ENCODE peak calls at places on chromosomes 2 and 18, in eight cellular contexts. M, J, D, B, O, S, Z and V are unnamed samples.
A peak's percentile ranks its signal among the peaks of the same experiment; 100 is the strongest.

GRCh38 chr18:35378206-35378795 is 1.2 kb upstream of the ZNF396 start:
- DNase-seq in Z (no peak), D (no peak), M (no peak), J (no peak), S (no peak), O (no peak), B (no peak), V (no peak)

GRCh38 chr2:170139276-170139967 is 38.5 kb upstream of the MYO3B start:
- DNase-seq in D (no peak), S (no peak), O (no peak), J (no peak), B (no peak), Z (no peak), M (no peak), V (no peak)

GRCh38 chr2:48174503-48174902 is 268.2 kb upstream of the FBXO11 start:
- DNase-seq in B (no peak), M (no peak), D (no peak), S (no peak), J (no peak), O (no peak), Z (no peak), V (no peak)

GRCh38 chr2:134603966-134604365 is 114.8 kb downstream of the TMEM163 start:
- DNase-seq in J (no peak), M (no peak), Z (no peak), B (no peak), S (no peak), O (no peak), D (no peak), V (no peak)

GRCh38 chr18:32439802-32440201 is 30.9 kb downstream of the GAREM1 start:
- DNase-seq in D (no peak), O (peak; percentile 20), M (no peak), J (no peak), B (no peak), S (no peak), Z (no peak), V (no peak)

GRCh38 chr2:206230060-206230890 is 44.2 kb upstream of the ZDBF2 start:
- DNase-seq in M (peak; percentile 34), J (no peak), B (no peak), O (no peak), Z (no peak), D (no peak), S (no peak), V (no peak)

GRCh38 chr2:109597283-109597682 is 16.5 kb downstream of the SEPTIN10 start:
- DNase-seq in B (no peak), S (no peak), Z (peak; percentile 51), D (no peak), O (no peak), M (no peak), J (no peak), V (no peak)

GRCh38 chr2:72115361-72116080 is 32.1 kb downstream of the CYP26B1 start:
- DNase-seq in M (peak; percentile 92), D (no peak), Z (no peak), J (no peak), O (no peak), S (no peak), B (no peak), V (peak; percentile 96)

GRCh38 chr18:34661464-34662087 is 48.5 kb upstream of the DTNA start:
- DNase-seq in D (no peak), S (peak; percentile 11), B (no peak), O (no peak), Z (no peak), M (no peak), J (no peak), V (no peak)

GRCh38 chr2:235921508-235922260 is 246.5 kb downstream of the GBX2 start:
- DNase-seq in M (no peak), O (no peak), B (no peak), Z (no peak), J (no peak), D (no peak), S (no peak), V (no peak)

GRCh38 chr2:159195719-159196118 is 90.8 kb downstream of the WDSUB1 start:
- DNase-seq in M (no peak), O (no peak), D (peak; percentile 57), B (no peak), S (no peak), J (no peak), Z (no peak), V (no peak)

GRCh38 chr2:59604143-59604542 is 949.3 kb downstream of the BCL11A start:
- DNase-seq in M (no peak), Z (no peak), S (no peak), J (no peak), D (no peak), O (no peak), B (no peak), V (no peak)

GRCh38 chr18:54742120-54742519 is 86.2 kb upstream of the RAB27B start:
- DNase-seq in O (no peak), Z (no peak), B (no peak), S (no peak), D (no peak), M (no peak), J (no peak), V (no peak)

GRCh38 chr2:188079176-188079575 is 212.5 kb upstream of the GULP1 start:
- DNase-seq in O (no peak), B (no peak), J (no peak), S (no peak), Z (no peak), D (no peak), M (no peak), V (no peak)

GRCh38 chr18:25661836-25662235 is 309.9 kb upstream of the ZNF521 start:
- DNase-seq in D (no peak), Z (no peak), B (no peak), M (no peak), J (no peak), S (no peak), O (no peak), V (no peak)

GRCh38 chr18:5237723-5238370 is 40.8 kb upstream of the AKAIN1 start:
- DNase-seq in D (peak; percentile 97), M (peak; percentile 77), O (peak; percentile 86), S (peak; percentile 63), J (peak; percentile 86), B (peak; percentile 89), Z (peak; percentile 51), V (no peak)
- TF ChIP-seq POLR2A in D (no peak), M (peak; percentile 37), O (peak; percentile 80), S (peak; percentile 76), J (peak; percentile 23), B (peak; percentile 35), Z (peak; percentile 97), V (peak; percentile 68)

GRCh38 chr2:240794178-240794721 is 25.8 kb downstream of the KIF1A start:
- DNase-seq in O (no peak), Z (no peak), M (no peak), D (peak; percentile 47), J (no peak), B (no peak), S (no peak), V (no peak)
- TF ChIP-seq POLR2A in O (no peak), Z (no peak), M (no peak), D (no peak), J (no peak), B (no peak), S (no peak), V (no peak)

GRCh38 chr18:46099463-46099862 is 1.4 kb upstream of the ATP5F1A start:
- DNase-seq in Z (no peak), B (no peak), O (no peak), D (no peak), M (no peak), J (no peak), S (no peak), V (no peak)

GRCh38 chr18:46097378-46097852 is 681 bp downstream of the ATP5F1A start:
- DNase-seq in D (no peak), B (no peak), J (no peak), Z (no peak), O (no peak), M (no peak), S (no peak), V (no peak)

GRCh38 chr18:46098616-46098933 is 479 bp upstream of the ATP5F1A start:
- DNase-seq in Z (no peak), M (no peak), B (no peak), S (no peak), J (no peak), D (no peak), O (no peak), V (no peak)

GRCh38 chr18:46096651-46097300 is 1.3 kb downstream of the ATP5F1A start:
- DNase-seq in D (no peak), S (no peak), J (no peak), M (no peak), B (no peak), Z (no peak), O (no peak), V (no peak)

DNA sequence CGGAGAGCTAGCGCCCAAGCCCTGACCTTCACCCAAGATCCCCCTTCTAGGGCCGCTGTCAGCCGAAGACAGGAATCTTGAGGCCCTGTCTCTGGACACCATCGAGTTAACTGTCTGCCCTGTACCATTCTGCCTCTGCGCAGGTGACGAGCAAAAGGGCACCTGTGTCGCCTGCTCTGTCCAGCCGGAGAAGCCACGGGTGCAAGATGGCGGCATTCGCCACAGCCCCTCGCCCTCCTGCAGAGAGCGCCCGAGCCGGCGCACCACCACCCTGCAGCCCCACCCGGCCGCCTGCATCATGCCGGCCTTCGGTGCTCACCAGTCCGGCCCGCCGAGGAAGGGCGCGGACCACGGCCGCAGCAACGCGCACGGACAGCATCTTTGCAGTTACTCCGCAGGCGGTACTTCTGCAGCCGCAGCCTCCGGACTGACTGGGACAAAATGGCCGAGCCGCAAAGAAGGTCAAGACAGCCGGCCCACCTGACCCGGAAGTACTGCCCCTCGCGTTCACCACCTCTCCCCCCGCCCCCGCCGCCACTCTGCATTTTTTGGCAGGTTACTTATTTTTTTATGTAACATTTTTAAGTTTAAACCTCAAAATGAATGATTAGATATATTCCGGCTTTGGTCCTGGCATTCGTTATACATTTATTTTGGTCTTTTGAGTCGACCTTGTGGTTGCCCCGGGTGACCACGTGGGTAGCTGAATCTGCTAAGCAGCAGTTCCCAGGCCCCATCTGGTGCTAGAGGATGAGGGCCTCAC is at the start of gene ATP5F1A:
- DNase-seq in M (peak; percentile 89), O (peak; percentile 94), Z (peak; percentile 48), J (peak; percentile 80), D (peak; percentile 96), S (peak; percentile 70), B (peak; percentile 86), V (peak; percentile 51)
- TF ChIP-seq POLR2A in M (no peak), O (peak; percentile 89), Z (peak; percentile 96), J (peak; percentile 74), D (no peak), S (peak; percentile 91), B (peak; percentile 71), V (peak; percentile 93)

GRCh38 chr2:223057545-223057944 is 5.6 kb downstream of the KCNE4 start:
- DNase-seq in B (no peak), J (no peak), O (no peak), Z (no peak), D (no peak), M (no peak), S (no peak), V (no peak)

GRCh38 chr2:223055140-223055539 is 3.1 kb downstream of the KCNE4 start:
- DNase-seq in M (no peak), S (no peak), B (no peak), J (no peak), O (no peak), D (no peak), Z (no peak), V (no peak)

GRCh38 chr2:223055836-223056235 is 3.8 kb downstream of the KCNE4 start:
- DNase-seq in J (peak; percentile 54), O (peak; percentile 49), S (no peak), B (no peak), Z (no peak), M (no peak), D (no peak), V (no peak)

GRCh38 chr2:223058952-223059716 is 7.1 kb downstream of the KCNE4 start:
- DNase-seq in B (no peak), M (no peak), J (no peak), Z (no peak), O (peak; percentile 53), S (no peak), D (no peak), V (no peak)

GRCh38 chr2:223056656-223057418 is 4.8 kb downstream of the KCNE4 start:
- DNase-seq in Z (no peak), J (peak; percentile 43), O (no peak), M (no peak), D (no peak), S (no peak), B (no peak), V (no peak)
- TF ChIP-seq POLR2A in Z (no peak), J (no peak), O (no peak), M (no peak), D (no peak), S (no peak), B (no peak), V (no peak)